ENCODE peak calls at places on chromosomes 1 and 21, in nine cellular contexts. One of them, this sample, is unnamed.

GRCh38 chr1:223177681-223178080 is 34.6 kb upstream of the TLR5 start:
- DNase-seq in cardiac muscle cell: no peak
- DNase-seq in colonic mucosa: peak; percentile 24
- DNase-seq in NT2/D1: no peak
- DNase-seq in astrocyte: no peak
- DNase-seq in neural progenitor cell: no peak
- DNase-seq in stomach: peak; percentile 45
- DNase-seq in right lobe of liver: peak; percentile 83
- DNase-seq in hepatocyte: peak; percentile 19
- DNase-seq in this sample: no peak

GRCh38 chr1:235601087-235601486 is 48.5 kb downstream of the GNG4 start:
- DNase-seq in astrocyte: no peak
- DNase-seq in right lobe of liver: peak; percentile 46
- DNase-seq in NT2/D1: no peak
- DNase-seq in colonic mucosa: peak; percentile 23
- DNase-seq in hepatocyte: no peak
- DNase-seq in cardiac muscle cell: peak; percentile 23
- DNase-seq in neural progenitor cell: peak; percentile 60
- DNase-seq in stomach: peak; percentile 27
- DNase-seq in this sample: no peak

GRCh38 chr1:13482600-13482999 is 31.2 kb downstream of the LRRC38 start:
- DNase-seq in colonic mucosa: no peak
- DNase-seq in hepatocyte: no peak
- DNase-seq in NT2/D1: no peak
- DNase-seq in neural progenitor cell: no peak
- DNase-seq in right lobe of liver: no peak
- DNase-seq in astrocyte: no peak
- DNase-seq in cardiac muscle cell: no peak
- DNase-seq in stomach: no peak
- DNase-seq in this sample: no peak

GRCh38 chr1:20726932-20727745 is 5.4 kb downstream of the SH2D5 start:
- DNase-seq in right lobe of liver: peak; percentile 41
- DNase-seq in neural progenitor cell: no peak
- DNase-seq in astrocyte: no peak
- DNase-seq in stomach: peak; percentile 20
- DNase-seq in NT2/D1: no peak
- DNase-seq in colonic mucosa: no peak
- DNase-seq in cardiac muscle cell: no peak
- DNase-seq in hepatocyte: no peak
- DNase-seq in this sample: no peak

GRCh38 chr1:67830928-67831596 is 2.2 kb downstream of the GNG12 start:
- DNase-seq in stomach: no peak
- DNase-seq in hepatocyte: no peak
- DNase-seq in right lobe of liver: no peak
- DNase-seq in colonic mucosa: no peak
- DNase-seq in cardiac muscle cell: no peak
- DNase-seq in NT2/D1: no peak
- DNase-seq in astrocyte: no peak
- DNase-seq in neural progenitor cell: no peak
- DNase-seq in this sample: no peak

GRCh38 chr1:43366179-43366578 is 1.6 kb downstream of the ELOVL1 start:
- DNase-seq in neural progenitor cell: peak; percentile 50
- DNase-seq in colonic mucosa: peak; percentile 94
- DNase-seq in NT2/D1: no peak
- DNase-seq in stomach: peak; percentile 84
- DNase-seq in astrocyte: no peak
- DNase-seq in cardiac muscle cell: no peak
- DNase-seq in hepatocyte: peak; percentile 84
- DNase-seq in right lobe of liver: no peak
- DNase-seq in this sample: no peak

GRCh38 chr1:81679972-81680371 is 120.8 kb upstream of the ADGRL2 start:
- DNase-seq in right lobe of liver: no peak
- DNase-seq in NT2/D1: no peak
- DNase-seq in cardiac muscle cell: peak; percentile 90
- DNase-seq in stomach: peak; percentile 56
- DNase-seq in hepatocyte: peak; percentile 59
- DNase-seq in neural progenitor cell: peak; percentile 82
- DNase-seq in colonic mucosa: no peak
- DNase-seq in astrocyte: peak; percentile 38
- DNase-seq in this sample: no peak

GRCh38 chr1:220999872-221000863 is 120.9 kb downstream of the HLX start:
- DNase-seq in colonic mucosa: peak; percentile 24
- DNase-seq in astrocyte: no peak
- DNase-seq in cardiac muscle cell: peak; percentile 40
- DNase-seq in stomach: no peak
- DNase-seq in NT2/D1: no peak
- DNase-seq in hepatocyte: no peak
- DNase-seq in neural progenitor cell: no peak
- DNase-seq in right lobe of liver: no peak
- DNase-seq in this sample: no peak

GRCh38 chr1:44587796-44588460 is 86.4 kb downstream of the TMEM53 start:
- DNase-seq in neural progenitor cell: no peak
- DNase-seq in astrocyte: no peak
- DNase-seq in cardiac muscle cell: no peak
- DNase-seq in right lobe of liver: no peak
- DNase-seq in NT2/D1: no peak
- DNase-seq in hepatocyte: peak; percentile 49
- DNase-seq in colonic mucosa: no peak
- DNase-seq in stomach: no peak
- DNase-seq in this sample: no peak

GRCh38 chr1:1777950-1778826 is at the start of gene NADK:
- DNase-seq in hepatocyte: peak; percentile 88
- DNase-seq in stomach: peak; percentile 74
- DNase-seq in right lobe of liver: peak; percentile 80
- DNase-seq in astrocyte: no peak
- DNase-seq in NT2/D1: no peak
- DNase-seq in neural progenitor cell: peak; percentile 88
- DNase-seq in colonic mucosa: peak; percentile 64
- DNase-seq in cardiac muscle cell: peak; percentile 63
- DNase-seq in this sample: no peak

GRCh38 chr1:1776672-1777393 is 1.4 kb downstream of the NADK start:
- DNase-seq in stomach: no peak
- DNase-seq in NT2/D1: no peak
- DNase-seq in hepatocyte: peak; percentile 41
- DNase-seq in astrocyte: no peak
- DNase-seq in cardiac muscle cell: no peak
- DNase-seq in colonic mucosa: no peak
- DNase-seq in right lobe of liver: no peak
- DNase-seq in neural progenitor cell: no peak
- DNase-seq in this sample: no peak

GRCh38 chr1:1777510-1777909 is 760 bp downstream of the NADK start:
- DNase-seq in neural progenitor cell: peak; percentile 13
- DNase-seq in colonic mucosa: peak; percentile 69
- DNase-seq in right lobe of liver: no peak
- DNase-seq in NT2/D1: no peak
- DNase-seq in hepatocyte: peak; percentile 51
- DNase-seq in cardiac muscle cell: peak; percentile 51
- DNase-seq in stomach: no peak
- DNase-seq in astrocyte: peak; percentile 14
- DNase-seq in this sample: no peak

GRCh38 chr1:1773874-1774273 is 4.4 kb downstream of the NADK start:
- DNase-seq in colonic mucosa: no peak
- DNase-seq in hepatocyte: no peak
- DNase-seq in neural progenitor cell: no peak
- DNase-seq in right lobe of liver: peak; percentile 10
- DNase-seq in NT2/D1: no peak
- DNase-seq in stomach: no peak
- DNase-seq in astrocyte: no peak
- DNase-seq in cardiac muscle cell: no peak
- DNase-seq in this sample: no peak

GRCh38 chr1:1775364-1776226 is 2.7 kb downstream of the NADK start:
- DNase-seq in cardiac muscle cell: no peak
- DNase-seq in astrocyte: no peak
- DNase-seq in stomach: no peak
- DNase-seq in neural progenitor cell: peak; percentile 52
- DNase-seq in right lobe of liver: no peak
- DNase-seq in NT2/D1: no peak
- DNase-seq in hepatocyte: no peak
- DNase-seq in colonic mucosa: no peak
- DNase-seq in this sample: no peak
- H3K4me3 ChIP-seq in cardiac muscle cell: no peak overlapping the region
- H3K4me3 ChIP-seq in astrocyte: no peak overlapping the region
- H3K4me3 ChIP-seq in stomach: no peak overlapping the region
- H3K4me3 ChIP-seq in neural progenitor cell: no peak overlapping the region
- H3K4me3 ChIP-seq in right lobe of liver: no peak overlapping the region
- H3K4me3 ChIP-seq in NT2/D1: no peak overlapping the region
- H3K4me3 ChIP-seq in hepatocyte: no peak overlapping the region
- H3K4me3 ChIP-seq in colonic mucosa: no peak overlapping the region
- H3K4me3 ChIP-seq in this sample: peak overlapping the region; percentile 33

DNA sequence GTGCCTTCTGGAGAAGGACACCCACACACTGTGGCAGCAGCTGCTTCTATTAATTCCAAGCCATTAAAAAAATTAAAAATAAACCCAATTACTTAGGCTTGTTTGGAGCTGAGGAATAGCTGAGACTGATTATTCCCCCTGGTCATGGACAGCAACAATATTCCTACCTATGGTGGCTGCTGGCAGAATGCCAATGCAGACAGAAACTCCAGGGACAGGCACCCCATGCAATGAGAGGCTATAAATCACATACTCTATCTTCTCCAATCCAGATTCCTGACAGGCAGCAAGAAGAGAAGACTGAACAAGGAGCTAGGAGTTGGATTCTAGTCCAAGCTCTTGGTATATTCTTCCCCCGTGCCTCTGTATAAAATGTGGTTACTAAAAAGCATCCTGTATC is 275.4 kb upstream of the BEND5 start:
- DNase-seq in NT2/D1: no peak
- DNase-seq in astrocyte: no peak
- DNase-seq in stomach: no peak
- DNase-seq in right lobe of liver: no peak
- DNase-seq in hepatocyte: no peak
- DNase-seq in neural progenitor cell: no peak
- DNase-seq in cardiac muscle cell: no peak
- DNase-seq in colonic mucosa: no peak
- DNase-seq in this sample: no peak
- H3K9me3 ChIP-seq in NT2/D1: no peaks in the 10 kb centered on the region
- H3K9me3 ChIP-seq in astrocyte: no peaks in the 10 kb centered on the region
- H3K9me3 ChIP-seq in stomach: no peaks in the 10 kb centered on the region
- H3K9me3 ChIP-seq in right lobe of liver: no peaks in the 10 kb centered on the region
- H3K9me3 ChIP-seq in hepatocyte: no peaks in the 10 kb centered on the region
- H3K9me3 ChIP-seq in neural progenitor cell: peaks cover 19% of the 10 kb centered on the region
- H3K9me3 ChIP-seq in cardiac muscle cell: no peaks in the 10 kb centered on the region
- H3K9me3 ChIP-seq in colonic mucosa: no peaks in the 10 kb centered on the region
- H3K9me3 ChIP-seq in this sample: no peaks in the 10 kb centered on the region

DNA sequence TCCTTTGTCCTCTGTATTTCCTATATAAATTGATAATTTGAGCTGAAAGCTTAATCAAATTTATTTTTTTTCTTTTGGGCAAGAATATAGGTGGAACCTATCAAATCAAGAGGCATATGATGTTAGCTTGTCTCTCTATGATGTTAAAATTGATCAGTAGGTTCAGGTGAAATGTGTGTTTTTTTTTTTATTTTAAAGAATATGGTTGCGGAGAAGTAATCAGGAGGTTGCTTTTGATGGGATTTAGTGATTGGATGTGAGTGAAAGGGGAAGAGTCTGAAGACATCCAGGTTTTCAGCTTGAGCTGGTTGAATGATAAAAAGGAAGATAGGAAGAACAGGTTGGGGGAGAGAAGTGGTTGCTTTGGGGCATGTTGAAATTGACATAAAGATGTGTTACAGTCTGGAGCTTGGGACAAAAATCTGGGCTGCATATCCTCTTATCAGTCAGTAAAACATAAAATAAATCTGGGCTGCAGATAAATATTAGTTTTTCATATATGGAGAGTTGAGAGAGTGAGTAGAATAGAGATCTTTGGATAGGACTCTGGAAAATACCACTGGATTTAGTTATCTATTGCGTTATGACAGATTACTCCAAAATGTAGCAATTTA is 5.1 kb downstream of the OSBPL9 start:
- DNase-seq in hepatocyte: no peak
- DNase-seq in right lobe of liver: no peak
- DNase-seq in astrocyte: no peak
- DNase-seq in stomach: no peak
- DNase-seq in neural progenitor cell: no peak
- DNase-seq in NT2/D1: no peak
- DNase-seq in cardiac muscle cell: no peak
- DNase-seq in colonic mucosa: no peak
- DNase-seq in this sample: no peak
- H3K4me3 ChIP-seq in hepatocyte: no peak overlapping the region
- H3K4me3 ChIP-seq in right lobe of liver: no peak overlapping the region
- H3K4me3 ChIP-seq in astrocyte: no peak overlapping the region
- H3K4me3 ChIP-seq in stomach: no peak overlapping the region
- H3K4me3 ChIP-seq in neural progenitor cell: no peak overlapping the region
- H3K4me3 ChIP-seq in NT2/D1: no peak overlapping the region
- H3K4me3 ChIP-seq in cardiac muscle cell: no peak overlapping the region
- H3K4me3 ChIP-seq in colonic mucosa: no peak overlapping the region
- H3K4me3 ChIP-seq in this sample: no peak overlapping the region

GRCh38 chr21:19501115-19501514 is 1097.5 kb upstream of the TMPRSS15 start:
- DNase-seq in cardiac muscle cell: no peak
- DNase-seq in astrocyte: no peak
- DNase-seq in neural progenitor cell: no peak
- DNase-seq in stomach: no peak
- DNase-seq in colonic mucosa: no peak
- DNase-seq in hepatocyte: no peak
- DNase-seq in right lobe of liver: no peak
- DNase-seq in NT2/D1: no peak
- DNase-seq in this sample: no peak
- H3K9me3 ChIP-seq in cardiac muscle cell: no peaks in the 10 kb centered on the region
- H3K9me3 ChIP-seq in astrocyte: no peaks in the 10 kb centered on the region
- H3K9me3 ChIP-seq in neural progenitor cell: no peaks in the 10 kb centered on the region
- H3K9me3 ChIP-seq in stomach: no peaks in the 10 kb centered on the region
- H3K9me3 ChIP-seq in colonic mucosa: no peaks in the 10 kb centered on the region
- H3K9me3 ChIP-seq in hepatocyte: no peaks in the 10 kb centered on the region
- H3K9me3 ChIP-seq in right lobe of liver: no peaks in the 10 kb centered on the region
- H3K9me3 ChIP-seq in NT2/D1: no peaks in the 10 kb centered on the region
- H3K9me3 ChIP-seq in this sample: no peaks in the 10 kb centered on the region

DNA sequence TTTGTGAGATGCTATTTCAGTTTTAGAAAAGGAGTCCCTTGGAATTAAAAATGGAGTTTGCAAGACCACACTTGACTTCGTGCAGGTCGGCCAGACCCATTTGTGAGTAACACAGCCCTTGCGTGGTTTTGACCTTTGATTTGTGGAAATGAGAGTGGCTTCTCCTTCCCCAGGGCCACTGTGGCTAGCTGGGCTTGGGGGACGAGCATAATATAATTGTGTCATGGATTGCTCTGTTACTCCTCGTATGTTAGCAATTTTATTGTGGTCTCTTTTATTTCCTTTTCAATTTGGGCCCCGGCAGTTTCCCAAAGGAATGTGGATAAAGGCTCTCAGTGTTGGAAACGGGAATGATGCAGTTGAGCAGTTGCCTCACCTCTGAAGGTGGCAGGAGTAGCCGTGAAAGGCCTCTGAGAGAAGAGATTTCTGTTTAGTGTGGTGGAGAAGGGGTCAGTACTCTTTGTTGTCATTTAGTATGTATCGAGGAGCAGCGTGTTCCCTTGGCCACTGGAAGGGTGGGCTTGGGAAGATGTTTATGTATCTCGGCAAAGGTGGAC is 194.6 kb downstream of the PBX1 start:
- DNase-seq in right lobe of liver: no peak
- DNase-seq in NT2/D1: no peak
- DNase-seq in stomach: no peak
- DNase-seq in astrocyte: peak; percentile 32
- DNase-seq in hepatocyte: no peak
- DNase-seq in colonic mucosa: no peak
- DNase-seq in cardiac muscle cell: peak; percentile 53
- DNase-seq in neural progenitor cell: no peak
- DNase-seq in this sample: no peak
- H3K4me3 ChIP-seq in right lobe of liver: no peak overlapping the region
- H3K4me3 ChIP-seq in NT2/D1: no peak overlapping the region
- H3K4me3 ChIP-seq in stomach: peak overlapping the region; percentile 9
- H3K4me3 ChIP-seq in astrocyte: no peak overlapping the region
- H3K4me3 ChIP-seq in hepatocyte: no peak overlapping the region
- H3K4me3 ChIP-seq in colonic mucosa: no peak overlapping the region
- H3K4me3 ChIP-seq in cardiac muscle cell: no peak overlapping the region
- H3K4me3 ChIP-seq in neural progenitor cell: no peak overlapping the region
- H3K4me3 ChIP-seq in this sample: peak overlapping the region; percentile 81